ENCODE peak calls at places on chromosomes 12 and 14, in four cellular contexts. T, L, C and B are unnamed samples.

GRCh38 chr14:73211251-73211650 is 26.1 kb upstream of the PAPLN start:
- DNase-seq in T (no peak), L (no peak), C (no peak), B (no peak)

GRCh38 chr12:78439666-78440065 is 424.9 kb upstream of the SYT1 start:
- DNase-seq in L (no peak), C (no peak), T (no peak), B (no peak)

GRCh38 chr12:3828888-3829287 is 44.3 kb downstream of the PARP11 start:
- DNase-seq in C (no peak), T (no peak), L (no peak), B (no peak)

GRCh38 chr14:52977798-52978197 is 26.9 kb upstream of the FERMT2 start:
- DNase-seq in C (no peak), T (no peak), L (no peak), B (no peak)

GRCh38 chr14:24262821-24263733 is at the start of gene TGM1:
- DNase-seq in C (no peak), T (no peak), L (no peak), B (no peak)

GRCh38 chr12:81468206-81468605 is 290.9 kb downstream of the PPFIA2 start:
- DNase-seq in T (no peak), C (no peak), L (no peak), B (no peak)

GRCh38 chr12:11755311-11755930 is 105.9 kb downstream of the ETV6 start:
- DNase-seq in T (no peak), L (no peak), C (no peak), B (no peak)

GRCh38 chr14:90423166-90423565 is 26.3 kb downstream of the CALM1 start:
- DNase-seq in L (no peak), T (no peak), C (no peak), B (no peak)

GRCh38 chr12:57087689-57088441 is 1.0 kb upstream of the NAB2 start:
- DNase-seq in L (peak; percentile 76), T (peak; percentile 72), C (peak; percentile 94), B (peak; percentile 74)

GRCh38 chr12:85155791-85156190 is 119.6 kb downstream of the LRRIQ1 start:
- DNase-seq in C (no peak), T (no peak), L (no peak), B (no peak)

GRCh38 chr14:99752486-99753121 is 40.6 kb upstream of the EML1 start:
- DNase-seq in L (no peak), T (no peak), C (no peak), B (no peak)

GRCh38 chr14:69259531-69260245 is at the start of gene GALNT16:
- DNase-seq in L (peak; percentile 27), T (no peak), C (peak; percentile 80), B (no peak)

GRCh38 chr14:105299654-105300541 is 903 bp downstream of the BRF1 start:
- DNase-seq in L (peak; percentile 45), T (peak; percentile 26), C (peak; percentile 91), B (peak; percentile 22)

GRCh38 chr12:55797068-55797467 is 20.5 kb downstream of the SARNP start:
- DNase-seq in L (peak; percentile 49), T (no peak), C (no peak), B (no peak)

GRCh38 chr12:50070314-50071060 is 13.1 kb downstream of the ASIC1 start:
- DNase-seq in T (peak; percentile 48), L (peak; percentile 83), C (peak; percentile 86), B (peak; percentile 57)

GRCh38 chr12:6205144-6205539 is 4.9 kb downstream of the CD9 start:
- DNase-seq in C (no peak), T (no peak), L (peak; percentile 59), B (no peak)

GRCh38 chr12:89461649-89462612 is 62.7 kb downstream of the GALNT4 start:
- DNase-seq in T (peak; percentile 46), L (no peak), C (no peak), B (no peak)

GRCh38 chr14:31411218-31411727 is 9.1 kb downstream of the HEATR5A start:
- DNase-seq in T (no peak), L (no peak), C (no peak), B (no peak)

GRCh38 chr12:15859136-15859535 is 23.1 kb upstream of the STRAP start:
- DNase-seq in C (no peak), T (no peak), L (no peak), B (no peak)

GRCh38 chr14:34699873-34700621 is 14.3 kb downstream of the CFL2 start:
- DNase-seq in C (no peak), L (no peak), T (no peak), B (no peak)

GRCh38 chr14:22977684-22978486 is 4.5 kb downstream of the AJUBA start:
- DNase-seq in T (no peak), C (peak; percentile 85), L (peak; percentile 32), B (no peak)

GRCh38 chr12:185197-185955 is 28.6 kb downstream of the SLC6A12 start:
- DNase-seq in L (no peak), T (no peak), C (peak; percentile 52), B (no peak)

GRCh38 chr12:11718105-11718504 is 68.6 kb downstream of the ETV6 start:
- DNase-seq in C (no peak), L (peak; percentile 52), T (no peak), B (no peak)

GRCh38 chr14:105439710-105440553 is 20.3 kb downstream of the MTA1 start:
- DNase-seq in T (no peak), L (no peak), C (peak; percentile 72), B (no peak)

GRCh38 chr12:2054091-2055018 is 1.6 kb downstream of the CACNA1C start:
- DNase-seq in C (peak; percentile 59), T (no peak), L (no peak), B (no peak)
- H3K4me3 ChIP-seq in C (peak overlapping the region; percentile 29), T (no peak overlapping the region), L (no peak overlapping the region), B (no peak overlapping the region)

DNA sequence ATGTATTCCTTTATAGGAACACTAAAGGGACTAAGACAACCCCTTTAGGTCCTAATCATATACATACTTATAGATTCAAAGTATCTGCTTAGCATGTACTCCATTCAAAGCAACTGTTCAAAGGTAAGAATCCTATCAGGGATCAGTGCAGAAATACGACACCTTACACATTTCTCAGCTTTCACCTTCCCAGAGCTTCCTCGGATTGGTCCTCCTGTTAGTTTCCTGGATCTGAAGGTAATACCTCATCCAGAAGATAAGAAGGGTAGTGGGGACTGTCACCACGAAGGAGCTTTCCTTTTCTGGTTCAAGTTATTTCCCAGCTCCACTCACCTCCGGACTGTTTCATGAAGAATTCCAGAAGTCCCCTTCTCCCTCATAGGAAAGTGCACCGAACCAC is 38.0 kb downstream of the RCOR1 start:
- DNase-seq in T (no peak), L (no peak), C (no peak), B (no peak)
- H3K4me1 ChIP-seq in T (no peaks in the 10 kb centered on the region), L (peaks cover 9% of the 10 kb centered on the region), C (peaks cover 58% of the 10 kb centered on the region), B (no peaks in the 10 kb centered on the region)

GRCh38 chr12:96155781-96156180 is 38.4 kb upstream of the ELK3 start:
- DNase-seq in T (no peak), L (no peak), C (no peak), B (no peak)

GRCh38 chr12:96155181-96155580 is 39.0 kb upstream of the ELK3 start:
- DNase-seq in L (no peak), C (no peak), T (no peak), B (no peak)

GRCh38 chr12:96156211-96156610 is 38.0 kb upstream of the ELK3 start:
- DNase-seq in L (no peak), C (no peak), T (no peak), B (no peak)

GRCh38 chr12:96150442-96150841 is 43.7 kb upstream of the ELK3 start:
- DNase-seq in C (no peak), L (no peak), T (no peak), B (no peak)

GRCh38 chr12:96153131-96153724 is 40.9 kb upstream of the ELK3 start:
- DNase-seq in C (no peak), L (no peak), T (no peak), B (no peak)
- H3K4me3 ChIP-seq in C (no peak overlapping the region), L (no peak overlapping the region), T (no peak overlapping the region), B (no peak overlapping the region)

GRCh38 chr12:125983094-125983783 is 918.0 kb downstream of the AACS start:
- DNase-seq in C (no peak), L (peak; percentile 33), T (no peak), B (no peak)

GRCh38 chr12:125983784-125984510 is 918.7 kb downstream of the AACS start:
- DNase-seq in L (no peak), C (no peak), T (no peak), B (no peak)

DNA sequence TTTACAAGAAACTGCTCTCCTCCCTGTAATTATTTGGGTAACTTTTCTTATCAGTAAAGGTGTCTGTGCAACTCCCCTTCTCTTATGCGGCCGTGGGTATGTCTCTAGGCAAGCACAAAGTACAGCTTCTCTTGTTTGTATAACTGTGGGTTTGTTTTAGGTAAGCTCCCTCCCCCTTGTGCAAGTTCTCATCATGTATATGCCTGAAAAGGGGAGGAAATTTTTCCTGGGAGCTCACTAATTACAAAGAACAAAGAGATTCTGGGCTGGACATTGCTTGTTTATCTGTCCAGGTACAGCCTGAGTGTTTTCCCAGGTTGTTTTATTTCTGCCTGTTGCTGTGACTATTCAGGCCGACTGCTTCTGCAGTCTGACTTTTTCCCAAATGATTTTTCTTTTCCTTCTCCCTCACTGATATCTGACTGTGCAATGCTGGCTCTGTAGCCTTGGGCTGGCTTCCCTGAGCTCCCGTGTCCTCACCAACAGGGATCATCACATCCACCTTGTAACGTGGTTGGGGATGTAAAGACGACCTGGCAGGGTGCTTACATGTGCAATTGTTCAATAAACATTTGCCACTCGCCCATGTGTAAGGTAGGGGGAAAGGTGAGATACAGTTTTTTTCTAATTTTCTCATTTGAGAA is 916.5 kb downstream of the AACS start:
- DNase-seq in C (no peak), T (no peak), L (no peak), B (no peak)
- H3K4me1 ChIP-seq in C (peaks cover 4% of the 10 kb centered on the region), T (no peaks in the 10 kb centered on the region), L (no peaks in the 10 kb centered on the region), B (no peaks in the 10 kb centered on the region)

GRCh38 chr12:59405992-59406391 is 189.8 kb upstream of the SLC16A7 start:
- DNase-seq in L (no peak), C (no peak), T (no peak), B (no peak)

GRCh38 chr12:59407799-59408198 is 188.0 kb upstream of the SLC16A7 start:
- DNase-seq in T (no peak), L (no peak), C (no peak), B (no peak)

GRCh38 chr12:59401862-59402261 is 194.0 kb upstream of the SLC16A7 start:
- DNase-seq in L (no peak), T (no peak), C (no peak), B (no peak)

GRCh38 chr12:59404109-59404650 is 191.6 kb upstream of the SLC16A7 start:
- DNase-seq in T (no peak), L (no peak), C (no peak), B (no peak)

GRCh38 chr12:59403259-59403932 is 192.4 kb upstream of the SLC16A7 start:
- DNase-seq in L (peak; percentile 77), C (no peak), T (peak; percentile 4), B (peak; percentile 25)
- H3K4me3 ChIP-seq in L (no peak overlapping the region), C (no peak overlapping the region), T (no peak overlapping the region), B (no peak overlapping the region)